ENCODE peak calls at places on chromosomes 2 and 18, in seven cellular contexts. One of them, this sample, is unnamed.

GRCh38 chr2:15618449-15618855 is 26.8 kb downstream of the DDX1 start:
- DNase-seq in G401: no peak
- DNase-seq in MG63: no peak
- DNase-seq in GM12891: no peak
- DNase-seq in activated T-cell treated with anti-CD3 and anti-CD28 coated beads, Interleukin-2, amount 50 U/mL, for 48 hours: no peak
- DNase-seq in stimulated activated naive B cell treated with anti-CD40 and anti-IgM and Interleukin-4, amounts not matched to agents 10 μg/mL and 1 μg/mL and 100 μg/mL, for 72 hours: no peak
- DNase-seq in small intestine: no peak
- DNase-seq in this sample: no peak

GRCh38 chr18:57976230-57976773 is 67.7 kb upstream of the NEDD4L start:
- DNase-seq in G401: no peak
- DNase-seq in MG63: no peak
- DNase-seq in GM12891: no peak
- DNase-seq in activated T-cell treated with anti-CD3 and anti-CD28 coated beads, Interleukin-2, amount 50 U/mL, for 48 hours: no peak
- DNase-seq in stimulated activated naive B cell treated with anti-CD40 and anti-IgM and Interleukin-4, amounts not matched to agents 10 μg/mL and 1 μg/mL and 100 μg/mL, for 72 hours: no peak
- DNase-seq in small intestine: peak; percentile 28
- DNase-seq in this sample: no peak

GRCh38 chr2:100818606-100819364 is 1.2 kb upstream of the NPAS2 start:
- DNase-seq in G401: peak; percentile 71
- DNase-seq in MG63: peak; percentile 42
- DNase-seq in GM12891: no peak
- DNase-seq in activated T-cell treated with anti-CD3 and anti-CD28 coated beads, Interleukin-2, amount 50 U/mL, for 48 hours: peak; percentile 60
- DNase-seq in stimulated activated naive B cell treated with anti-CD40 and anti-IgM and Interleukin-4, amounts not matched to agents 10 μg/mL and 1 μg/mL and 100 μg/mL, for 72 hours: no peak
- DNase-seq in small intestine: peak; percentile 70
- DNase-seq in this sample: no peak

GRCh38 chr18:60391571-60392226 is 19.1 kb upstream of the MC4R start:
- DNase-seq in G401: no peak
- DNase-seq in MG63: no peak
- DNase-seq in GM12891: no peak
- DNase-seq in activated T-cell treated with anti-CD3 and anti-CD28 coated beads, Interleukin-2, amount 50 U/mL, for 48 hours: no peak
- DNase-seq in stimulated activated naive B cell treated with anti-CD40 and anti-IgM and Interleukin-4, amounts not matched to agents 10 μg/mL and 1 μg/mL and 100 μg/mL, for 72 hours: no peak
- DNase-seq in small intestine: no peak
- DNase-seq in this sample: no peak

GRCh38 chr2:239296020-239296932 is 104.5 kb downstream of the HDAC4 start:
- DNase-seq in G401: no peak
- DNase-seq in MG63: no peak
- DNase-seq in GM12891: no peak
- DNase-seq in activated T-cell treated with anti-CD3 and anti-CD28 coated beads, Interleukin-2, amount 50 U/mL, for 48 hours: no peak
- DNase-seq in stimulated activated naive B cell treated with anti-CD40 and anti-IgM and Interleukin-4, amounts not matched to agents 10 μg/mL and 1 μg/mL and 100 μg/mL, for 72 hours: no peak
- DNase-seq in small intestine: peak; percentile 81
- DNase-seq in this sample: no peak

GRCh38 chr2:100178085-100178788 is 35.8 kb upstream of the AFF3 start:
- DNase-seq in G401: peak; percentile 23
- DNase-seq in MG63: no peak
- DNase-seq in GM12891: no peak
- DNase-seq in activated T-cell treated with anti-CD3 and anti-CD28 coated beads, Interleukin-2, amount 50 U/mL, for 48 hours: peak; percentile 44
- DNase-seq in stimulated activated naive B cell treated with anti-CD40 and anti-IgM and Interleukin-4, amounts not matched to agents 10 μg/mL and 1 μg/mL and 100 μg/mL, for 72 hours: peak; percentile 39
- DNase-seq in small intestine: peak; percentile 43
- DNase-seq in this sample: peak; percentile 22

GRCh38 chr2:88053301-88053700 is 2.3 kb downstream of the KRCC1 start:
- DNase-seq in G401: peak; percentile 7
- DNase-seq in MG63: no peak
- DNase-seq in GM12891: no peak
- DNase-seq in activated T-cell treated with anti-CD3 and anti-CD28 coated beads, Interleukin-2, amount 50 U/mL, for 48 hours: no peak
- DNase-seq in stimulated activated naive B cell treated with anti-CD40 and anti-IgM and Interleukin-4, amounts not matched to agents 10 μg/mL and 1 μg/mL and 100 μg/mL, for 72 hours: no peak
- DNase-seq in small intestine: no peak
- DNase-seq in this sample: no peak

GRCh38 chr2:133458280-133458679 is 110.0 kb downstream of the NCKAP5 start:
- DNase-seq in G401: no peak
- DNase-seq in MG63: no peak
- DNase-seq in GM12891: no peak
- DNase-seq in activated T-cell treated with anti-CD3 and anti-CD28 coated beads, Interleukin-2, amount 50 U/mL, for 48 hours: no peak
- DNase-seq in stimulated activated naive B cell treated with anti-CD40 and anti-IgM and Interleukin-4, amounts not matched to agents 10 μg/mL and 1 μg/mL and 100 μg/mL, for 72 hours: no peak
- DNase-seq in small intestine: no peak
- DNase-seq in this sample: no peak

GRCh38 chr2:138059967-138060635 is 95.8 kb downstream of the HNMT start:
- DNase-seq in G401: no peak
- DNase-seq in MG63: peak; percentile 70
- DNase-seq in GM12891: no peak
- DNase-seq in activated T-cell treated with anti-CD3 and anti-CD28 coated beads, Interleukin-2, amount 50 U/mL, for 48 hours: no peak
- DNase-seq in stimulated activated naive B cell treated with anti-CD40 and anti-IgM and Interleukin-4, amounts not matched to agents 10 μg/mL and 1 μg/mL and 100 μg/mL, for 72 hours: no peak
- DNase-seq in small intestine: peak; percentile 41
- DNase-seq in this sample: no peak

GRCh38 chr18:34493566-34494358 is 216.3 kb upstream of the DTNA start:
- DNase-seq in G401: peak; percentile 52
- DNase-seq in MG63: peak; percentile 16
- DNase-seq in GM12891: peak; percentile 15
- DNase-seq in activated T-cell treated with anti-CD3 and anti-CD28 coated beads, Interleukin-2, amount 50 U/mL, for 48 hours: peak; percentile 22
- DNase-seq in stimulated activated naive B cell treated with anti-CD40 and anti-IgM and Interleukin-4, amounts not matched to agents 10 μg/mL and 1 μg/mL and 100 μg/mL, for 72 hours: no peak
- DNase-seq in small intestine: no peak
- DNase-seq in this sample: no peak

GRCh38 chr2:107728586-107728985 is 98.1 kb upstream of the RGPD4 start:
- DNase-seq in G401: no peak
- DNase-seq in MG63: peak; percentile 19
- DNase-seq in GM12891: no peak
- DNase-seq in activated T-cell treated with anti-CD3 and anti-CD28 coated beads, Interleukin-2, amount 50 U/mL, for 48 hours: no peak
- DNase-seq in stimulated activated naive B cell treated with anti-CD40 and anti-IgM and Interleukin-4, amounts not matched to agents 10 μg/mL and 1 μg/mL and 100 μg/mL, for 72 hours: no peak
- DNase-seq in small intestine: no peak
- DNase-seq in this sample: no peak

GRCh38 chr2:131535526-131535925 is 7.8 kb downstream of the CCDC74A start:
- DNase-seq in G401: no peak
- DNase-seq in MG63: no peak
- DNase-seq in GM12891: no peak
- DNase-seq in activated T-cell treated with anti-CD3 and anti-CD28 coated beads, Interleukin-2, amount 50 U/mL, for 48 hours: no peak
- DNase-seq in stimulated activated naive B cell treated with anti-CD40 and anti-IgM and Interleukin-4, amounts not matched to agents 10 μg/mL and 1 μg/mL and 100 μg/mL, for 72 hours: no peak
- DNase-seq in small intestine: no peak
- DNase-seq in this sample: no peak

GRCh38 chr2:203774760-203775159 is 68.3 kb downstream of the CD28 start:
- DNase-seq in G401: no peak
- DNase-seq in MG63: no peak
- DNase-seq in GM12891: no peak
- DNase-seq in activated T-cell treated with anti-CD3 and anti-CD28 coated beads, Interleukin-2, amount 50 U/mL, for 48 hours: no peak
- DNase-seq in stimulated activated naive B cell treated with anti-CD40 and anti-IgM and Interleukin-4, amounts not matched to agents 10 μg/mL and 1 μg/mL and 100 μg/mL, for 72 hours: no peak
- DNase-seq in small intestine: no peak
- DNase-seq in this sample: no peak

GRCh38 chr2:238527565-238527964 is 100.8 kb downstream of the ASB1 start:
- DNase-seq in G401: no peak
- DNase-seq in MG63: no peak
- DNase-seq in GM12891: no peak
- DNase-seq in activated T-cell treated with anti-CD3 and anti-CD28 coated beads, Interleukin-2, amount 50 U/mL, for 48 hours: no peak
- DNase-seq in stimulated activated naive B cell treated with anti-CD40 and anti-IgM and Interleukin-4, amounts not matched to agents 10 μg/mL and 1 μg/mL and 100 μg/mL, for 72 hours: no peak
- DNase-seq in small intestine: no peak
- DNase-seq in this sample: no peak